ENCODE peak calls at places on chromosomes 6 and 20, in four cellular contexts. Q is heart left ventricle, P is testis, K is H1. M is an unnamed sample.
A peak's percentile ranks its signal among the peaks of the same experiment; 100 is the strongest.

GRCh38 chr6:148177589-148178233 is 164.9 kb upstream of the SASH1 start:
- DNase-seq in Q (peak; percentile 53), P (peak; percentile 89), K (peak; percentile 89), M (no peak)

GRCh38 chr6:7899046-7899888 is 11.3 kb downstream of the TXNDC5 start:
- DNase-seq in Q (no peak), P (no peak), K (no peak), M (no peak)

GRCh38 chr20:39936401-39936800 is 752.6 kb downstream of the MAFB start:
- DNase-seq in Q (no peak), P (no peak), K (no peak), M (no peak)

GRCh38 chr20:63890201-63890576 is 4.7 kb upstream of the DNAJC5 start:
- DNase-seq in Q (no peak), P (no peak), K (no peak), M (no peak)

GRCh38 chr20:37573626-37574198 is 46.0 kb upstream of the BLCAP start:
- DNase-seq in Q (no peak), P (no peak), K (no peak), M (no peak)

GRCh38 chr6:11094411-11094851 is 797 bp downstream of the SMIM13 start:
- DNase-seq in Q (peak; percentile 67), P (peak; percentile 72), K (peak; percentile 68), M (peak; percentile 88)

GRCh38 chr20:48772183-48772976 is 55.4 kb downstream of the PREX1 start:
- DNase-seq in Q (peak; percentile 72), P (peak; percentile 41), K (no peak), M (peak; percentile 90)

GRCh38 chr20:61604494-61604893 is 352.4 kb downstream of the CDH4 start:
- DNase-seq in Q (no peak), P (no peak), K (no peak), M (no peak)

GRCh38 chr6:108133594-108134179 is 32.1 kb upstream of the NR2E1 start:
- DNase-seq in Q (peak; percentile 63), P (peak; percentile 73), K (peak; percentile 91), M (peak; percentile 86)

GRCh38 chr20:62129731-62130531 is 7.7 kb downstream of the LSM14B start:
- DNase-seq in Q (no peak), P (no peak), K (no peak), M (no peak)

GRCh38 chr20:10848810-10849370 is 175.1 kb upstream of the JAG1 start:
- DNase-seq in Q (peak; percentile 49), P (peak; percentile 53), K (no peak), M (no peak)

GRCh38 chr20:23436681-23437080 is 2.8 kb upstream of the CSTL1 start:
- DNase-seq in Q (no peak), P (no peak), K (no peak), M (no peak)

GRCh38 chr6:55046869-55047422 is 127.4 kb upstream of the HCRTR2 start:
- DNase-seq in Q (no peak), P (no peak), K (no peak), M (no peak)

GRCh38 chr6:53827485-53827884 is 32.7 kb downstream of the LRRC1 start:
- DNase-seq in Q (no peak), P (no peak), K (no peak), M (no peak)

GRCh38 chr6:167111597-167111996 is 11.3 kb upstream of the CCR6 start:
- DNase-seq in Q (no peak), P (no peak), K (no peak), M (no peak)

GRCh38 chr20:3846740-3847418 is at the start of gene MAVS:
- DNase-seq in Q (peak; percentile 93), P (peak; percentile 91), K (peak; percentile 92), M (peak; percentile 96)

GRCh38 chr20:63680427-63680826 is 16.0 kb upstream of the TNFRSF6B start:
- DNase-seq in Q (no peak), P (no peak), K (no peak), M (no peak)

GRCh38 chr6:81750660-81751387 is 1.7 kb downstream of the TENT5A start:
- DNase-seq in Q (no peak), P (no peak), K (no peak), M (no peak)

GRCh38 chr6:166659581-166659980 is 32.5 kb upstream of the RPS6KA2 start:
- DNase-seq in Q (no peak), P (no peak), K (no peak), M (no peak)

GRCh38 chr6:126107475-126108121 is 121.3 kb downstream of the TRMT11 start:
- DNase-seq in Q (no peak), P (no peak), K (no peak), M (no peak)

GRCh38 chr20:8215516-8215915 is 83.5 kb downstream of the PLCB1 start:
- DNase-seq in Q (no peak), P (no peak), K (no peak), M (no peak)

GRCh38 chr20:1050440-1050839 is 48.3 kb upstream of the RSPO4 start:
- DNase-seq in Q (no peak), P (no peak), K (no peak), M (no peak)

GRCh38 chr6:74650668-74651067 is 555.2 kb downstream of the COL12A1 start:
- DNase-seq in Q (no peak), P (no peak), K (no peak), M (no peak)

GRCh38 chr6:8335371-8335770 is 100.0 kb downstream of the SLC35B3 start:
- DNase-seq in Q (no peak), P (no peak), K (no peak), M (no peak)

GRCh38 chr6:149037026-149037734 is 280.3 kb upstream of the TAB2 start:
- DNase-seq in Q (no peak), P (no peak), K (no peak), M (no peak)

GRCh38 chr6:149140910-149141290 is 176.6 kb upstream of the TAB2 start:
- DNase-seq in Q (no peak), P (no peak), K (no peak), M (no peak)

GRCh38 chr20:35091808-35092523 is 641 bp downstream of the TRPC4AP start:
- DNase-seq in Q (peak; percentile 74), P (peak; percentile 36), K (no peak), M (no peak)

GRCh38 chr20:35085477-35086225 is 7.0 kb downstream of the TRPC4AP start:
- DNase-seq in Q (no peak), P (no peak), K (no peak), M (no peak)

GRCh38 chr20:35084998-35085397 is 7.6 kb downstream of the TRPC4AP start:
- DNase-seq in Q (no peak), P (no peak), K (no peak), M (no peak)

GRCh38 chr20:35088231-35088794 is 4.3 kb downstream of the TRPC4AP start:
- DNase-seq in Q (no peak), P (no peak), K (no peak), M (no peak)

DNA sequence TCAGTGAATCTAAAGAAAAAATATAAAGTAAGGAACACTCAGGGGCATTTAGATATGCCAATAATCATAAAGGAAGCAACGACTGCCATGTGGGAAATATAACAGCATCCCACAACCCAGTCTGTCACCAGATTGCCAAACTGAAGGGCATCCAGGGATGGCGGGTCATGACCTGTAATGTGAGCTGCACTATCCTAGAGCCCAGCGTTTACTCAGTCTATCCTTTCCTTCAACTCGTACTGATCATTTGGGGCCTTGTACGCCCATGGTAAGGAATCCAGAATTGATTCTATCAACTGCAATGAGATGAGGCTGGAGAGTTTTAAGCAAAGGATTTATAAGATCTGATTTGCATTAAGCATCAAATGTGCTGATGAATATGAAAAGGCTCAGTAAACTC is 5.3 kb downstream of the TRPC4AP start:
- DNase-seq in Q (no peak), P (no peak), K (no peak), M (no peak)
- H3K4me1 ChIP-seq in Q (peaks cover 43% of the 10 kb centered on the region), P (peaks cover 8% of the 10 kb centered on the region), K (peaks cover 7% of the 10 kb centered on the region), M (peaks cover 83% of the 10 kb centered on the region)

GRCh38 chr6:56399672-56400263 is 152.4 kb upstream of the COL21A1 start:
- DNase-seq in Q (no peak), P (no peak), K (no peak), M (no peak)
- TF ChIP-seq POLR2A in Q (no peak), P (no peak), K (no peak), M (no peak)

GRCh38 chr6:13427838-13428527 is 59.4 kb downstream of the GFOD1 start:
- DNase-seq in Q (no peak), P (no peak), K (no peak), M (peak; percentile 91)

GRCh38 chr6:13427346-13427745 is 60.1 kb downstream of the GFOD1 start:
- DNase-seq in Q (no peak), P (no peak), K (no peak), M (no peak)

GRCh38 chr6:13429406-13429753 is 58.0 kb downstream of the GFOD1 start:
- DNase-seq in Q (no peak), P (no peak), K (no peak), M (no peak)

GRCh38 chr6:13431059-13431656 is 56.2 kb downstream of the GFOD1 start:
- DNase-seq in Q (no peak), P (no peak), K (no peak), M (no peak)

GRCh38 chr6:13428528-13429405 is 58.6 kb downstream of the GFOD1 start:
- DNase-seq in Q (no peak), P (no peak), K (no peak), M (peak; percentile 75)
- H3K4me1 ChIP-seq in Q (peaks cover 97% of the 10 kb centered on the region), P (no peaks in the 10 kb centered on the region), K (peaks cover 24% of the 10 kb centered on the region), M (peaks cover 20% of the 10 kb centered on the region)

GRCh38 chr6:112087136-112087908 is at the start of the genes FAM229B and TUBE1:
- DNase-seq in Q (peak; percentile 97), P (peak; percentile 98), K (peak; percentile 86), M (peak; percentile 98)
- TF ChIP-seq POLR2A in Q (peak; percentile 91), P (no peak), K (peak; percentile 85), M (peak; percentile 65)

DNA sequence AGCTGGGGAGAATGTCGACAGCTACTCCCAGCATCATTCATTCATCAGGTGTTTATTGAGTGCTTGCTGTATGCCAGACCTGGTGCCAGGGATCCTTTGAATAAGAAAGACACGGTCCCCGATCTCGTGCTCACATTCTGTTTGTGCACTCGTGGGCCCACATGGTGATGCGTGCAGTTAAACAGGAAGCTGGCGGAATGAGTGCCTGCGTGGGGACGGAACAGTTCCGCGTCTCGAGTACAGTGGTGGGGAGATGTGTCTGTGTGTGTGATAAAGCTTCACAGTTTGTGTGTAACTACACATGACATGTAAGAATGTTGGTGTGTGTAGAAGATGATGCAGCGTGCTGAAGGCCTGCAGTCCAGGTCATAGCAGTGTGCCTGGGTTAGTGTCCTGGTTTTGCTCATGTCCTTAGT is 6.5 kb downstream of the RBM38 start:
- DNase-seq in Q (peak; percentile 26), P (no peak), K (no peak), M (peak; percentile 93)
- H3K4me1 ChIP-seq in Q (peaks cover 77% of the 10 kb centered on the region), P (peaks cover 76% of the 10 kb centered on the region), K (peaks cover 12% of the 10 kb centered on the region), M (peaks cover 100% of the 10 kb centered on the region)

DNA sequence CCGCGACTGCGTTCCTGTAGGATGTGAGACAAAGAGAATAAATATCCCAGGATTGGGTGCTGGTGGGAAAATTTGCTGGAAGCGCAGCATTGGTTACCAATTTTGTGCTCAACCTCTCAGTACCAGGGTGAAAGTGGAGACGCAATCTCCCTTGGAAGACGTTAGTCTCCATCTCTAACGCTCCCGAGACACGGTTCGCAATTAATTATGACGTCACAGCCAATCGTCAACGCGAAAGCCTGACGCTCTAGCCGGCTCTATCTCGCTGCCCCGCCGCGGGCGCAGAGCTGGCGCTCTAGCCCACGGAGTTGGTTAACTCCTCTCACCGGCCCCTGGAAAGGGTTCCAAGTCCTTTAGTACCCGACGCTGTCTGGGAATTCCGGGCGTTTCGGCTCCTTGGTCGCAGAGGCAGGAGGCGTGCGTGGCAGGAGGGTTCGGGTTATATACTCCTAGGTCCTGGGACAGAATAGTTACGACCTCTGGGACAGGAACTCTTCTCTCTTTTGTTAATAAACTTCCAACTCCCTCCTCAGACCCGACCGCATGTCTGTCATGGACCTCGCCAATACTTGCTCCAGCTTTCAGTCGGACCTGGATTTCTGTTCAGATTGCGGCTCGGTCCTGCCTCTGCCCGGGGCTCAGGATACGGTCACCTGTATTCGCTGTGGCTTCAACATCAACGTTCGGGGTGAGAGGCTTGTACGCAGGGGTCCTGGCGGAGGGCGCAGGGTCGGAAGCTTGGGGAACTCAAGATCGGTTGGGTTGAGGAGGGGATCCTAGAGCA is at the start of gene POLR1H:
- DNase-seq in Q (peak; percentile 95), P (peak; percentile 96), K (peak; percentile 87), M (peak; percentile 96)
- TF ChIP-seq POLR2A in Q (peak; percentile 80), P (peak; percentile 76), K (peak; percentile 98), M (peak; percentile 49)